ENCODE peak calls at places on chromosomes 6 and 20, in four cellular contexts. S is A549, V is IMR-90, K is HepG2. H is an unnamed sample.
A peak's percentile ranks its signal among the peaks of the same experiment; 100 is the strongest.

GRCh38 chr20:49562341-49563014 is 5.5 kb downstream of the PTGIS start:
- DNase-seq in S (peak; percentile 27), V (peak; percentile 84), K (no peak), H (peak; percentile 46)

GRCh38 chr6:98927534-98927933 is 20.2 kb downstream of the FBXL4 start:
- DNase-seq in S (no peak), V (no peak), K (peak; percentile 31), H (no peak)

GRCh38 chr20:5834436-5835005 is 84.3 kb downstream of the SHLD1 start:
- DNase-seq in S (no peak), V (no peak), K (no peak), H (no peak)

GRCh38 chr6:161233986-161234620 is 39.8 kb downstream of the AGPAT4 start:
- DNase-seq in S (peak; percentile 6), V (peak; percentile 94), K (no peak), H (no peak)

GRCh38 chr20:13825465-13825864 is 40.6 kb downstream of the NDUFAF5 start:
- DNase-seq in S (no peak), V (no peak), K (no peak), H (no peak)

GRCh38 chr6:145801021-145801420 is 13.6 kb downstream of the FBXO30 start:
- DNase-seq in S (no peak), V (no peak), K (no peak), H (no peak)

GRCh38 chr20:58690851-58691250 is 1.7 kb upstream of the NPEPL1 start:
- DNase-seq in S (no peak), V (peak; percentile 22), K (no peak), H (no peak)

GRCh38 chr6:41182069-41183034 is 18.6 kb downstream of the TREML2 start:
- DNase-seq in S (peak; percentile 66), V (peak; percentile 55), K (peak; percentile 59), H (peak; percentile 68)

GRCh38 chr6:42086665-42087050 is 36.3 kb downstream of the TAF8 start:
- DNase-seq in S (no peak), V (no peak), K (no peak), H (no peak)

GRCh38 chr20:49668181-49668877 is 45.3 kb downstream of the B4GALT5 start:
- DNase-seq in S (no peak), V (no peak), K (no peak), H (peak; percentile 89)

GRCh38 chr6:147170269-147170668 is 33.9 kb upstream of the STXBP5 start:
- DNase-seq in S (no peak), V (peak; percentile 95), K (no peak), H (no peak)

GRCh38 chr6:43250992-43251373 is 7.7 kb downstream of the TTBK1 start:
- DNase-seq in S (no peak), V (no peak), K (no peak), H (no peak)

GRCh38 chr6:158785036-158785435 is 34.1 kb downstream of the EZR start:
- DNase-seq in S (no peak), V (no peak), K (no peak), H (no peak)

GRCh38 chr6:158783851-158784250 is 35.3 kb downstream of the EZR start:
- DNase-seq in S (no peak), V (no peak), K (no peak), H (no peak)

GRCh38 chr6:158783167-158783450 is 36.1 kb downstream of the EZR start:
- DNase-seq in S (no peak), V (no peak), K (no peak), H (no peak)

GRCh38 chr6:158782432-158783166 is 36.6 kb downstream of the EZR start:
- DNase-seq in S (no peak), V (no peak), K (no peak), H (no peak)

GRCh38 chr6:158784505-158784904 is 34.7 kb downstream of the EZR start:
- DNase-seq in S (no peak), V (peak; percentile 70), K (no peak), H (no peak)
- TF ChIP-seq MAFK in S (no peak), V (no peak), K (no peak), H (no peak)

GRCh38 chr6:7617954-7618764 is 28.2 kb downstream of the SNRNP48 start:
- DNase-seq in S (no peak), V (peak; percentile 32), K (no peak), H (no peak)
- TF ChIP-seq SMC3 in S (no peak), V (no peak), K (no peak), H (no peak)

DNA sequence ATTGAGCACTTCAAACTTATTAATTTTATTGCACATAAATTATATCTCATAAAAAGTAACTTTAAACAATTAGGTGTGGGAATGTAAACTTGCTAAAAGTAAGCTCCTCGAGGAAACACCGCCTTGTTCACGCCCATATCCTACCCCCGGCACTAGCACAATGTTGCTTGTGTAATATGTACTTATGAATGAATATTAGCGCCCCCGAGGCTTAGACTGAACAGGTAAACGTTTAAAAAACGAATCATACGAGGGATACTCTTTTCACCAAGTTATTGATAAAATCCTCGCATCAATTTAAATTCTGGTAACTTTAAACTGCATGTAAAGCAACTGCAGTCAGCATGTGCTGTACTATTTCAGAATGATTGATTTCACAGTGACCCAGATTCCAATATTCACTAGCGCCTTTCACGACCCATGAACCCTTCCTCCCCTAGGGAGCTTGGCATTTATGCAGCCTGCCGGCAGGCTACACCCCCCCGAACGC is 637 bp downstream of the TFB1M start:
- DNase-seq in S (peak; percentile 20), V (no peak), K (peak; percentile 65), H (peak; percentile 17)
- TF ChIP-seq MAFK in S (no peak), V (no peak), K (no peak), H (no peak)

DNA sequence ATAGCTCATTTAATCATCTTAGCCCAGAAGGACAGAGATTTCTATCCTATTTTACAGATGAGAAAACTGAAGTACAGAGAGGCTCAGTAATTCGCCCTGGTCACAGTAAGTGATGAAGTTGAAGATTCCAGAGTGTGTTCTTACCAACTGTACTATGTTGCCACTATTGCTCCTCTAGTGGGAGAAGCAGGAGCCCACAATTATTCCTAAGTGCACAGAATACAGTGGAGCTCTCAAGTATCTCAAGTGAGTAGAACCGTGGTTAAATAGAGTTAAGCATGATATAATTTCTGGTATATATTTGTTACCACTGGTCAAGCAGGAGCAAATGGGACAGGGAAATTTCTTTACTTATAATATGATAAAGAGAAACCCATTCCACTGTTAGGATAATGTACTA is 22.1 kb downstream of the REPS1 start:
- DNase-seq in S (no peak), V (no peak), K (no peak), H (no peak)
- TF ChIP-seq SMC3 in S (no peak), V (no peak), K (no peak), H (no peak)